ENCODE peak calls at places on chromosomes 5 and 9, in five cellular contexts. I is cardiac muscle cell, F is dorsolateral prefrontal cortex, S is Calu3, P is sigmoid colon. Y is an unnamed sample.

GRCh38 chr9:4741365-4742031 is 496 bp upstream of the AK3 start:
- DNase-seq in I (peak; percentile 54), P (peak; percentile 74), F (peak; percentile 49), S (no peak), Y (peak; percentile 29)

GRCh38 chr5:180330810-180331646 is 22.1 kb downstream of the GFPT2 start:
- DNase-seq in I (no peak), S (peak; percentile 39), F (no peak), P (peak; percentile 94), Y (no peak)

GRCh38 chr5:57817001-57817453 is 334.4 kb upstream of the ACTBL2 start:
- DNase-seq in I (peak; percentile 23), S (no peak), F (no peak), P (no peak), Y (no peak)

GRCh38 chr9:68470634-68471033 is 70.0 kb downstream of the TMEM252 start:
- DNase-seq in F (no peak), P (no peak), I (no peak), S (no peak), Y (no peak)

GRCh38 chr9:37575921-37576721 is at the start of gene FBXO10:
- DNase-seq in I (peak; percentile 91), S (peak; percentile 24), P (peak; percentile 88), F (peak; percentile 78), Y (peak; percentile 79)

GRCh38 chr5:64229163-64229774 is 63.6 kb downstream of the RNF180 start:
- DNase-seq in S (no peak), P (no peak), F (no peak), I (peak; percentile 60), Y (peak; percentile 74)

GRCh38 chr5:374631-375335 is 53.3 kb downstream of the AHRR start:
- DNase-seq in I (no peak), P (peak; percentile 53), F (no peak), S (no peak), Y (no peak)

GRCh38 chr5:132887326-132887725 is 13.9 kb downstream of the LEAP2 start:
- DNase-seq in I (no peak), P (no peak), F (no peak), S (no peak), Y (no peak)

GRCh38 chr9:12680757-12681156 is 12.4 kb upstream of the TYRP1 start:
- DNase-seq in I (no peak), F (no peak), S (no peak), P (no peak), Y (no peak)

GRCh38 chr9:89513836-89514235 is 15.9 kb upstream of the SEMA4D start:
- DNase-seq in S (no peak), F (no peak), I (no peak), P (no peak), Y (no peak)

GRCh38 chr9:72210522-72210921 is 61.3 kb downstream of the GDA start:
- DNase-seq in P (no peak), F (no peak), S (no peak), I (no peak), Y (no peak)

GRCh38 chr9:30732060-30732459 is 1652.4 kb upstream of the ACO1 start:
- DNase-seq in I (no peak), P (no peak), S (no peak), F (no peak), Y (no peak)

GRCh38 chr9:79652598-79652997 is 80.8 kb downstream of the TLE4 start:
- DNase-seq in S (no peak), P (no peak), F (no peak), I (no peak), Y (no peak)

GRCh38 chr5:9951861-9952260 is 297.8 kb downstream of the ATPSCKMT start:
- DNase-seq in S (no peak), F (no peak), P (no peak), I (no peak), Y (no peak)

GRCh38 chr9:34522971-34523797 is at the start of gene ENHO:
- DNase-seq in I (peak; percentile 95), S (peak; percentile 87), F (peak; percentile 87), P (peak; percentile 93), Y (peak; percentile 97)

GRCh38 chr5:130616161-130616560 is 548.9 kb downstream of the HINT1 start:
- DNase-seq in F (no peak), I (peak; percentile 81), S (no peak), P (no peak), Y (no peak)

GRCh38 chr5:151427258-151427657 is 20.1 kb upstream of the SLC36A1 start:
- DNase-seq in P (no peak), F (no peak), I (no peak), S (no peak), Y (peak; percentile 79)

GRCh38 chr9:85040141-85040540 is 370.6 kb downstream of the NTRK2 start:
- DNase-seq in I (no peak), S (no peak), F (peak; percentile 51), P (no peak), Y (no peak)

GRCh38 chr5:1131726-1132125 is 19.9 kb upstream of the SLC12A7 start:
- DNase-seq in I (no peak), S (no peak), F (no peak), P (no peak), Y (no peak)

GRCh38 chr9:124311283-124311682 is 53.5 kb downstream of the NEK6 start:
- DNase-seq in P (no peak), I (no peak), S (no peak), F (no peak), Y (no peak)

GRCh38 chr5:38831117-38831516 is 14.7 kb upstream of the OSMR start:
- DNase-seq in I (no peak), P (no peak), F (no peak), S (no peak), Y (no peak)

DNA sequence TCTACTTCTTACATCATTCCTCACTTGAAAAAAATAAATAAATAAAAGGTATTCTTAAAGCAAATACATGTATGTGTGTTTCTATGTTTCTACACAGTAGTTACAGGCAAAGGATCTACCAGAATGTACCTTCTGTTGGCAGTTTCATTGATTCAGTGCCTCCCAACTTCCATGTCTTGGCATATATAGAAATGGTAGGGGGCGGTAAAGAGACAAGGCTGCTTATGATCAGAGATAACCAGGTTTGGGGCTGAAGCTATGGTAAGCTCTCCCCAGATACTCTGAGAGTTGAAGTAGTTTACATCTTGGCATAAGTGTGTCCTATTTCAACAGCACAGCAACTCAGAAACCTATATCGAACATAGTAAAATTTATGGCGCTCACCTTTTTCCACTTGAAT is 1075.4 kb upstream of the C9orf72 start:
- DNase-seq in F (no peak), P (no peak), S (no peak), I (peak; percentile 36), Y (no peak)
- TF ChIP-seq CTCF in F (no peak), P (no peak), S (no peak), I (no peak), Y (no peak)

GRCh38 chr5:172939045-172939444 is 20.2 kb upstream of the RPL26L1 start:
- DNase-seq in P (no peak), S (peak; percentile 57), I (peak; percentile 62), F (no peak), Y (no peak)
- TF ChIP-seq CTCF in P (peak; percentile 15), S (no peak), I (peak; percentile 35), F (peak; percentile 16), Y (peak; percentile 33)

GRCh38 chr5:142206801-142207200 is 98.2 kb downstream of the NDFIP1 start:
- DNase-seq in P (no peak), F (no peak), S (no peak), I (no peak), Y (no peak)
- TF ChIP-seq CTCF in P (no peak), F (no peak), S (no peak), I (no peak), Y (no peak)

DNA sequence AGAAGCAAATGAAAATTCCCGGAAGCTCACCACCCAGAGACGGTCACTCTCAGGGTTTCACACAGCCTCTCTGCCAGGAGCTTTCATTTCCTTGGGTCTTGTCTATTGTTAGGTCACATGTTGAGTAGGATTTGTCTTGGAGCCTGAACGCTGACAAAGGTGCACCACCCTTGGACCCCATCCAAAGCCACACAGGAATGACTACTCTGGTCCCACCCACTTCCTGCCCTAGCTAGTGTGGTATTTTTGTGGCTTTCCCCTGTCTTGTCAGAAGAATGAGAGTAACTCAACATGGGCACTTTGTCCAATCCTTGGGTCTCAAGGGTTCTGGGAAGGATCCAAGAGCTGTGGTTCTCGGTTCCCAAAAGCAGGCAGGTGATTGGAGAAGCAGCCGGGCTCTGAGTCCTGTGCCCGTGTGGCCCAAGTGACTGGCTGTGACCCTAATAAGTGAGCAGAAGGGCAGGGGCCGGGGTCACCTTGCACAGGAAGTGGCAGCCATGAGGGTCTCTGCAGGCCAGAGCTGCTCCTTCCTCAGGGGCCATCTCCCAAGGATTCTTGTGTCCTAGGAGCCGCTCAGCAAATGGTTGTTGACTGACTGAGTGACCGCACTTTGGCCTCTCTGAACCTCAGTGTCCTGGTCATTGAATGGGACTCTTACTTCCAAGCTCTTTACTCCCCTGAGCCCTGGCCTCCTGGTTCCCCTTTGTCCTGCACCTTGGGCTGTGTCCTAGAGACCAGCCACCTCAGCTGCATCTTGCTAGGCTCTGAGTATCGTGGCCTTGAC is 6.9 kb downstream of the FGD3 start:
- DNase-seq in S (peak; percentile 79), F (no peak), P (no peak), I (no peak), Y (no peak)
- TF ChIP-seq CTCF in S (no peak), F (no peak), P (no peak), I (no peak), Y (no peak)

GRCh38 chr9:131018621-131019020 is 9.6 kb downstream of the LAMC3 start:
- DNase-seq in S (peak; percentile 6), P (no peak), I (no peak), F (no peak), Y (no peak)
- TF ChIP-seq CTCF in S (peak; percentile 3), P (no peak), I (no peak), F (no peak), Y (peak; percentile 9)

DNA sequence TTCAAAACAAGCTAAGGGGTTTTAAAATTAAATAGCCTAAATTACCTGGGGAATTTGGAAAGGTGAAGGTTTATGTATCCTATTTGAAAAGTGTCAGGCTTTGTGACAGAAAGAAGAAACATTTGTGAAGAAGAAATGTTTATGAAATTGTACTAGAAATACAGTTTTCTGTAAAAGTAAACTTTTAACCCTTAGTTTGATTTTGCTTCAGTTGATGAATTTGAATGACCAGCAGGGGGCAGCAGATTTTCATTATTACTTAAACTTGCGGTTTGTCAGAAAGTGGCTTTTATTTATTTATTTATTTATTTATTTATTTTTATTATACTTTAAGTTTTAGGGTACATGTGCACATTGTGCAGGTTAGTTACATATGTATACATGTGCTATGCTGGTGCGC is 58.1 kb downstream of the NNT start:
- DNase-seq in I (peak; percentile 61), F (no peak), P (no peak), S (peak; percentile 41), Y (no peak)
- TF ChIP-seq CTCF in I (peak; percentile 41), F (peak; percentile 64), P (peak; percentile 42), S (no peak), Y (peak; percentile 30)

DNA sequence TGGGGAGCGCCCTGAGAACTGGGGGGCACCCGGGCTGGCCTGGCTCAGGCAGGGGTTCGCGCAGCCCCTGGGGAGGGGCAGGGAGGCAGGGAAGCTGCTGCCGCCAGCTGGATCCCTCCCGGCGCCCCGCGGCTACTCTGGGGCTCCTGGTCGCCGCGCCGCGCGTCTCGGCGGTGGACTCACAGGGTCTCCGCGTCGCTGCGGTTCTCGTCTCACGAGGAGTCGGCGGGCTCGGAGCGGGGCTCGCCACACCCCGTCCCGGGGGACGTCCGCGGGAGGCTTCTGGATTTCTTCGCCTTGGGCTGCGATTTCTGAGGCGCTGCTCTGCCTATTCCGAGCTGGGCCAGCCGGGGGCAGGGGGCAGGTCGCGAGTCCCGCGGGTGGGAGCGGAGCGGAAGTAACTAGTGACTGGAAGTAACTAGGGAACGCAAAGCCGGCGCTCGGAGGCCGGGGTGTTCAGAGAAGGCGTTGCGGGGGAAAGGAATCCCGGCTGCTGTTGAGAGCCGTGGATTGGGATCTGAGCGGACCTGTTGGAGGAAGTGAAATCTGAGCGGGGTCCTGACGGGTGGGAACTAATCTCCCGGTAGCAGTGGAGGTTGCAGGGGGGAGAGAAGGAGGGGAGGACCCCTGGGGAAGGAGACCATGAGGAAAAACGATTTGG is 509 bp downstream of the CYSTM1 start:
- DNase-seq in P (peak; percentile 93), F (peak; percentile 55), I (peak; percentile 87), S (peak; percentile 78), Y (peak; percentile 71)
- TF ChIP-seq CTCF in P (peak; percentile 14), F (no peak), I (peak; percentile 26), S (no peak), Y (no peak)